ENCODE peak calls at places on chromosomes 12 and 14, in nine cellular contexts. L, J, Y, V, D, P, N, T and R are unnamed samples.

GRCh38 chr14:49250517-49250916 is 335.7 kb downstream of the RPS29 start:
- DNase-seq in L (no peak), N (no peak), V (no peak), P (no peak), Y (no peak), T (no peak), J (no peak), D (no peak), R (no peak)

GRCh38 chr12:77947326-77947725 is 116.6 kb downstream of the NAV3 start:
- DNase-seq in J (no peak), D (no peak), V (no peak), Y (no peak), N (no peak), P (no peak), L (no peak), T (peak), R (no peak)

GRCh38 chr12:115407036-115407435 is 723.1 kb upstream of the TBX3 start:
- DNase-seq in V (no peak), T (no peak), P (no peak), D (no peak), Y (no peak), N (no peak), L (no peak), J (no peak), R (no peak)

GRCh38 chr12:108967869-108968540 is 52.9 kb downstream of the SVOP start:
- DNase-seq in Y (no peak), T (no peak), D (no peak), N (peak), P (peak), L (no peak), V (no peak), J (no peak), R (no peak)

GRCh38 chr12:94779520-94779919 is 129.2 kb upstream of the TMCC3 start:
- DNase-seq in L (no peak), J (no peak), Y (no peak), V (no peak), D (no peak), T (peak), N (no peak), P (no peak), R (no peak)

GRCh38 chr12:89791286-89791685 is 82.6 kb upstream of the ATP2B1 start:
- DNase-seq in Y (no peak), J (no peak), P (no peak), T (no peak), D (no peak), V (no peak), L (no peak), N (no peak), R (no peak)

GRCh38 chr12:57602544-57602943 is 2.1 kb upstream of the DTX3 start:
- DNase-seq in P (no peak), Y (no peak), L (no peak), T (no peak), V (no peak), N (no peak), D (no peak), J (no peak), R (no peak)

GRCh38 chr12:25583545-25583944 is 30.5 kb upstream of the LMNTD1 start:
- DNase-seq in L (no peak), T (peak), V (no peak), N (no peak), J (no peak), P (peak), Y (no peak), D (no peak), R (no peak)

GRCh38 chr12:121537814-121538698 is 42.8 kb downstream of the KDM2B start:
- DNase-seq in Y (peak), N (no peak), T (no peak), D (no peak), J (no peak), P (peak), V (peak), L (no peak), R (no peak)

GRCh38 chr14:87179936-87180335 is 813.0 kb downstream of the GALC start:
- DNase-seq in T (no peak), D (no peak), J (no peak), L (no peak), P (no peak), Y (no peak), V (no peak), N (no peak), R (no peak)

GRCh38 chr12:68467514-68467913 is 135.4 kb upstream of the MDM1 start:
- DNase-seq in Y (no peak), P (no peak), T (no peak), D (no peak), N (no peak), L (no peak), V (no peak), J (no peak), R (no peak)

GRCh38 chr12:93699271-93700141 is 22.3 kb downstream of the CRADD start:
- DNase-seq in D (no peak), L (peak), P (no peak), T (peak), J (no peak), N (no peak), V (no peak), Y (no peak), R (no peak)

GRCh38 chr12:92696240-92696639 is 6.5 kb upstream of the PLEKHG7 start:
- DNase-seq in L (no peak), P (no peak), T (peak), D (peak), J (no peak), Y (peak), N (no peak), V (no peak), R (no peak)

GRCh38 chr14:105136401-105137322 is 31.9 kb downstream of the JAG2 start:
- DNase-seq in T (no peak), Y (no peak), P (no peak), D (no peak), L (no peak), J (no peak), V (no peak), N (no peak), R (no peak)

GRCh38 chr12:7966558-7966957 is 30.6 kb upstream of the SLC2A3 start:
- DNase-seq in D (no peak), V (no peak), L (no peak), T (no peak), P (no peak), J (no peak), N (no peak), Y (peak), R (no peak)

GRCh38 chr12:90245396-90245795 is 536.8 kb upstream of the ATP2B1 start:
- DNase-seq in Y (no peak), J (no peak), T (no peak), P (no peak), V (no peak), N (no peak), D (no peak), L (no peak), R (no peak)

GRCh38 chr12:120117961-120118709 is 1.6 kb upstream of the RAB35 start:
- DNase-seq in Y (no peak), J (no peak), L (no peak), N (peak), V (no peak), T (peak), P (peak), D (no peak), R (no peak)

GRCh38 chr12:21334771-21335325 is at the start of gene SLCO1A2:
- DNase-seq in P (no peak), V (no peak), Y (no peak), D (no peak), J (no peak), L (no peak), T (no peak), N (no peak), R (no peak)

GRCh38 chr12:93149228-93149627 is 220.1 kb upstream of the EEA1 start:
- DNase-seq in Y (no peak), V (no peak), L (no peak), P (no peak), N (no peak), D (no peak), J (no peak), T (no peak), R (no peak)

GRCh38 chr14:95895720-95896119 is 19.1 kb downstream of the TUNAR start:
- DNase-seq in T (no peak), Y (no peak), P (peak), V (no peak), D (no peak), L (no peak), N (peak), J (no peak), R (no peak)

GRCh38 chr14:24995016-24995415 is 54.9 kb downstream of the STXBP6 start:
- DNase-seq in N (no peak), Y (no peak), T (no peak), D (no peak), P (no peak), J (no peak), V (no peak), L (no peak), R (no peak)

GRCh38 chr14:30525833-30526232 is 33.1 kb upstream of the G2E3 start:
- DNase-seq in N (no peak), J (no peak), P (no peak), L (no peak), D (no peak), V (no peak), T (peak), Y (no peak), R (no peak)

GRCh38 chr12:53701518-53702264 is 25.6 kb downstream of the CALCOCO1 start:
- DNase-seq in T (peak), Y (peak), P (peak), D (peak), V (peak), J (peak), L (no peak), N (peak), R (peak)

GRCh38 chr14:22405201-22405600 is 183.8 kb downstream of the DAD1 start:
- DNase-seq in J (no peak), D (no peak), T (no peak), L (no peak), N (no peak), Y (no peak), P (no peak), V (no peak), R (no peak)

GRCh38 chr12:3493225-3494049 is 2.4 kb downstream of the PRMT8 start:
- DNase-seq in N (no peak), D (peak), V (no peak), P (peak), Y (no peak), J (peak), L (no peak), T (no peak), R (no peak)

GRCh38 chr12:2640709-2641108 is 154.1 kb upstream of the FKBP4 start:
- DNase-seq in J (peak), P (peak), L (peak), V (no peak), N (peak), Y (no peak), T (peak), D (peak), R (peak)

GRCh38 chr14:23365353-23366162 is 586 bp upstream of the EFS start:
- DNase-seq in Y (no peak), J (peak), D (no peak), T (peak), P (peak), L (no peak), V (no peak), N (no peak), R (no peak)

GRCh38 chr12:29537292-29537691 is 39.8 kb upstream of the OVCH1 start:
- DNase-seq in D (no peak), L (peak), T (peak), V (no peak), N (no peak), Y (no peak), J (no peak), P (no peak), R (no peak)

GRCh38 chr14:102539544-102540309 is 30.2 kb upstream of the ANKRD9 start:
- DNase-seq in Y (no peak), T (peak), V (no peak), J (peak), D (peak), L (no peak), N (no peak), P (no peak), R (no peak)

GRCh38 chr12:10278104-10278503 is 29.6 kb upstream of the KLRD1 start:
- DNase-seq in T (no peak), L (no peak), D (no peak), V (no peak), P (no peak), J (no peak), N (no peak), Y (no peak), R (no peak)

GRCh38 chr14:65560340-65561027 is 148.0 kb downstream of the FUT8 start:
- DNase-seq in P (no peak), T (peak), J (no peak), L (no peak), V (no peak), N (no peak), D (no peak), Y (no peak), R (no peak)

GRCh38 chr12:65853489-65854157 is 29.3 kb downstream of the HMGA2 start:
- DNase-seq in P (no peak), L (no peak), Y (no peak), T (peak), D (no peak), N (no peak), J (no peak), V (no peak), R (no peak)

GRCh38 chr12:16473610-16474326 is 126.3 kb downstream of the MGST1 start:
- DNase-seq in L (peak), T (peak), J (no peak), D (no peak), N (no peak), P (no peak), Y (no peak), V (no peak), R (no peak)

GRCh38 chr12:96302706-96303310 is 97.4 kb downstream of the CDK17 start:
- DNase-seq in N (no peak), D (no peak), V (no peak), J (no peak), T (no peak), P (no peak), Y (no peak), L (no peak), R (no peak)

GRCh38 chr12:12684375-12685106 is 11.4 kb downstream of the GPR19 start:
- DNase-seq in N (no peak), P (peak), D (no peak), Y (no peak), L (no peak), J (no peak), V (peak), T (peak), R (no peak)

GRCh38 chr14:58107947-58108552 is 44.0 kb downstream of the ARMH4 start:
- DNase-seq in J (no peak), P (peak), T (peak), V (peak), Y (no peak), D (no peak), N (peak), L (no peak), R (no peak)

GRCh38 chr14:95891742-95892141 is 15.1 kb downstream of the TUNAR start:
- DNase-seq in N (no peak), V (no peak), Y (no peak), J (no peak), T (peak), P (no peak), L (peak), D (no peak), R (no peak)

GRCh38 chr12:71503579-71504470 is 64.2 kb downstream of the LGR5 start:
- DNase-seq in J (no peak), N (no peak), V (no peak), L (no peak), D (no peak), P (peak), Y (no peak), T (no peak), R (no peak)

GRCh38 chr14:79051711-79052094 is 881.5 kb downstream of the NRXN3 start:
- DNase-seq in D (no peak), Y (no peak), P (no peak), L (no peak), V (no peak), N (no peak), T (no peak), J (no peak), R (no peak)
- H3K27ac ChIP-seq in D (no peak), Y (no peak), P (no peak), L (no peak), V (no peak), N (no peak), T (no peak), J (no peak), R (no peak)

DNA sequence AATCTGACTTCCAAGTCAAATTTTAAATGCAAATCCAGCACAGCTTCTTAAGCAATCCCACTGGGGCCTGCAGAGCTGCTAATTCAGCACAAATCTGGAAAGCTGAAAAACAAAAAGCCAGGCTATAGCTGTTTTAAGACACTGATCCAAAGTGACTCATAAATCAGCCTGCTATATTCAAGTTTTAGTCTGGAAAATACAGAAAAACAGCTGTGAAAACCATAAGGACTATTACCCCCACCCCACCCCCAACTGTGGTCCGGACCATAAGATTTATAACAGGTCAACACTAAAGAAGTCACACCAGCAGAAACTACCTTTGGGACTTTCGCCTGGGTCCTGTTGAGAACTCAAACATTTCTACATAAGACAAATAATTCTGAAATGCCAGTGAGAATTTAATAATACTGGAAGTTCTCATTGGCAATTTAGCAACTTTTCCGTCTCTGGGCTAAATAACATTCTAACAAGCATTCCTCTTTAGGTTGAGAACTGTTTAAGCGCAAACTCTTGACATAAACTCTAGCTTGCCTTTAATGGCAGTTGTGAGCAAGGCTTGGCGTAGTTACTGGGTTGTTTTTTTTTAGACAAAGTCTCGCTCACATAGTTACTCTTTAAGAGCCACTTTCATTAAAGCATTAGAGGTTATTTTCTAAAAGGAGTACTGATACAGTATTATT is 3.3 kb downstream of the LRIG3 start:
- DNase-seq in T (peak), P (peak), N (no peak), V (no peak), D (no peak), J (no peak), Y (no peak), L (no peak), R (no peak)
- H3K27ac ChIP-seq in T (peak), P (peak), N (no peak), V (no peak), D (peak), J (peak), Y (peak), L (peak), R (peak)

GRCh38 chr12:122997343-122998250 is 17.1 kb downstream of the ARL6IP4 start:
- DNase-seq in L (no peak), V (no peak), D (no peak), Y (no peak), N (no peak), J (no peak), P (no peak), T (no peak), R (no peak)
- H3K27ac ChIP-seq in L (no peak), V (no peak), D (no peak), Y (no peak), N (no peak), J (no peak), P (no peak), T (no peak), R (no peak)

GRCh38 chr12:58877243-58877743 is 43.0 kb downstream of the LRIG3 start:
- DNase-seq in L (peak), D (no peak), Y (no peak), T (peak), V (no peak), P (no peak), J (no peak), N (peak), R (no peak)
- H3K27ac ChIP-seq in L (peak), D (no peak), Y (no peak), T (peak), V (no peak), P (no peak), J (no peak), N (peak), R (no peak)

GRCh38 chr14:100306256-100306505 is at the start of gene SLC25A29:
- DNase-seq in J (no peak), N (no peak), Y (no peak), L (no peak), V (no peak), D (no peak), T (no peak), P (no peak), R (no peak)

GRCh38 chr14:100307215-100308111 is 1.2 kb upstream of the SLC25A29 start:
- DNase-seq in L (no peak), P (peak), V (peak), T (peak), J (no peak), D (no peak), N (no peak), Y (peak), R (no peak)

GRCh38 chr14:100306506-100307214 is 416 bp upstream of the SLC25A29 start:
- DNase-seq in L (no peak), P (peak), Y (peak), D (peak), T (peak), N (peak), V (peak), J (peak), R (peak)

GRCh38 chr14:100309028-100309718 is 2.9 kb upstream of the SLC25A29 start:
- DNase-seq in N (no peak), T (no peak), L (no peak), V (peak), Y (no peak), D (no peak), P (no peak), J (no peak), R (no peak)

GRCh38 chr14:100308112-100308792 is 2.0 kb upstream of the SLC25A29 start:
- DNase-seq in V (no peak), L (no peak), N (peak), Y (no peak), P (no peak), J (no peak), T (no peak), D (no peak), R (no peak)
- H3K27ac ChIP-seq in V (peak), L (no peak), N (no peak), Y (peak), P (no peak), J (no peak), T (no peak), D (peak), R (no peak)

GRCh38 chr14:70660967-70661871 is 19.5 kb downstream of the TTC9 start:
- DNase-seq in N (no peak), T (no peak), D (no peak), V (peak), Y (no peak), P (no peak), J (no peak), L (no peak), R (no peak)

GRCh38 chr14:70662816-70663215 is 21.1 kb downstream of the TTC9 start:
- DNase-seq in Y (no peak), J (no peak), L (no peak), T (no peak), P (no peak), N (no peak), D (no peak), V (no peak), R (no peak)

GRCh38 chr14:70663707-70664179 is 22.0 kb downstream of the TTC9 start:
- DNase-seq in Y (no peak), N (no peak), J (no peak), T (peak), D (no peak), L (no peak), V (no peak), P (no peak), R (no peak)

GRCh38 chr14:70664698-70665447 is 23.2 kb downstream of the TTC9 start:
- DNase-seq in L (no peak), J (no peak), D (no peak), V (no peak), P (no peak), Y (no peak), T (no peak), N (no peak), R (no peak)

DNA sequence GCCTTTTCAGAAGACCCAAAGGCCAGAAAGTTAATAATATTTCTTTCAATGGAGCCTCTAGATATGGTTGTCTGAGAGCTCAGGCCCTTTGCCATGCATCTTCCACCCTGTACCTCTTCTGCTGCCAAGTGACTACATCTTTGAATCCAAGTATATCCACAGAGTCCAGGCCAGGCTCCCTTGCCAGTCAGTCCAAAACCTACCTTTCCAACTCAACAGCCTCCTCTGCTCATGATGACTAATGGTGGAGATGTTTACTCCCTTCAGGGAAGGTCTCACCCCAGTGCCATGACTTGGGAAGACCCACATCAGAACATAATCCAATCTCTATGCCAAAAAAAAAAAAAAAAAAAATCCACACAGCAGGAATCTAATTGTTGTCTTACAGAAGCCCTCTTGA is 20.4 kb downstream of the TTC9 start:
- DNase-seq in V (no peak), D (no peak), Y (no peak), T (no peak), L (no peak), J (no peak), P (no peak), N (no peak), R (no peak)
- H3K27ac ChIP-seq in V (peak), D (no peak), Y (no peak), T (no peak), L (peak), J (no peak), P (no peak), N (no peak), R (no peak)

GRCh38 chr12:42985506-42985905 is 396.0 kb upstream of the PRICKLE1 start:
- DNase-seq in V (no peak), Y (no peak), D (no peak), N (no peak), L (no peak), P (peak), J (no peak), T (peak), R (no peak)

GRCh38 chr12:42978718-42979117 is 389.2 kb upstream of the PRICKLE1 start:
- DNase-seq in P (no peak), N (no peak), D (no peak), V (no peak), T (no peak), Y (no peak), J (no peak), L (no peak), R (no peak)

GRCh38 chr12:42979746-42980145 is 390.2 kb upstream of the PRICKLE1 start:
- DNase-seq in N (no peak), J (no peak), P (no peak), V (no peak), T (peak), L (no peak), D (no peak), Y (no peak), R (no peak)

GRCh38 chr12:42981379-42981778 is 391.8 kb upstream of the PRICKLE1 start:
- DNase-seq in D (no peak), N (no peak), Y (no peak), P (peak), V (no peak), J (no peak), L (no peak), T (peak), R (no peak)

GRCh38 chr12:42982828-42983227 is 393.3 kb upstream of the PRICKLE1 start:
- DNase-seq in T (no peak), P (no peak), J (no peak), Y (no peak), V (no peak), N (no peak), L (no peak), D (no peak), R (no peak)
- H3K27ac ChIP-seq in T (no peak), P (no peak), J (no peak), Y (no peak), V (no peak), N (no peak), L (no peak), D (no peak), R (no peak)